ENCODE peak calls at places on chromosomes 16 and 17, in five cellular contexts. One of them, this sample, is unnamed.

GRCh38 chr17:73468221-73468620 is 156.4 kb upstream of the CDC42EP4 start:
- DNase-seq in tibial artery: no peak
- DNase-seq in body of pancreas: no peak
- DNase-seq in choroid plexus epithelial cell: no peak
- DNase-seq in neural progenitor cell: no peak
- DNase-seq in this sample: no peak

GRCh38 chr17:62757518-62757951 is 50.6 kb downstream of the MARCHF10 start:
- DNase-seq in neural progenitor cell: no peak
- DNase-seq in body of pancreas: no peak
- DNase-seq in tibial artery: no peak
- DNase-seq in choroid plexus epithelial cell: no peak
- DNase-seq in this sample: no peak

GRCh38 chr16:59192551-59193199 is 458.6 kb upstream of the GOT2 start:
- DNase-seq in body of pancreas: no peak
- DNase-seq in neural progenitor cell: peak
- DNase-seq in tibial artery: no peak
- DNase-seq in choroid plexus epithelial cell: peak
- DNase-seq in this sample: no peak

GRCh38 chr17:38798614-38799500 is 499 bp downstream of the PIP4K2B start:
- DNase-seq in neural progenitor cell: peak
- DNase-seq in tibial artery: peak
- DNase-seq in choroid plexus epithelial cell: peak
- DNase-seq in body of pancreas: peak
- DNase-seq in this sample: peak

GRCh38 chr17:43917348-43918025 is 10.2 kb upstream of the MPP2 start:
- DNase-seq in neural progenitor cell: peak
- DNase-seq in tibial artery: no peak
- DNase-seq in body of pancreas: peak
- DNase-seq in choroid plexus epithelial cell: peak
- DNase-seq in this sample: no peak

GRCh38 chr16:35743101-35743692 is 2283.8 kb downstream of the TP53TG3F start:
- DNase-seq in body of pancreas: no peak
- DNase-seq in neural progenitor cell: no peak
- DNase-seq in tibial artery: no peak
- DNase-seq in choroid plexus epithelial cell: no peak
- DNase-seq in this sample: peak

GRCh38 chr17:48530208-48530886 is 464 bp downstream of the HOXB1 start:
- DNase-seq in choroid plexus epithelial cell: no peak
- DNase-seq in tibial artery: no peak
- DNase-seq in neural progenitor cell: no peak
- DNase-seq in body of pancreas: no peak
- DNase-seq in this sample: peak

GRCh38 chr16:3106205-3106928 is 6.0 kb upstream of the ZNF205 start:
- DNase-seq in body of pancreas: peak
- DNase-seq in tibial artery: peak
- DNase-seq in choroid plexus epithelial cell: peak
- DNase-seq in neural progenitor cell: peak
- DNase-seq in this sample: peak

GRCh38 chr16:4454618-4455017 is 19.8 kb downstream of the NMRAL1 start:
- DNase-seq in neural progenitor cell: peak
- DNase-seq in body of pancreas: no peak
- DNase-seq in choroid plexus epithelial cell: no peak
- DNase-seq in tibial artery: no peak
- DNase-seq in this sample: no peak

GRCh38 chr16:57941016-57941656 is 29.8 kb downstream of the CNGB1 start:
- DNase-seq in tibial artery: no peak
- DNase-seq in body of pancreas: peak
- DNase-seq in choroid plexus epithelial cell: no peak
- DNase-seq in neural progenitor cell: no peak
- DNase-seq in this sample: no peak

GRCh38 chr17:79993390-79994221 is 42.1 kb downstream of the TBC1D16 start:
- DNase-seq in choroid plexus epithelial cell: peak
- DNase-seq in body of pancreas: peak
- DNase-seq in tibial artery: peak
- DNase-seq in neural progenitor cell: peak
- DNase-seq in this sample: no peak

GRCh38 chr17:13140750-13141149 is 122.9 kb upstream of the ELAC2 start:
- DNase-seq in neural progenitor cell: peak
- DNase-seq in body of pancreas: no peak
- DNase-seq in tibial artery: no peak
- DNase-seq in choroid plexus epithelial cell: peak
- DNase-seq in this sample: no peak

GRCh38 chr16:83929811-83930555 is 23.1 kb upstream of the OSGIN1 start:
- DNase-seq in tibial artery: no peak
- DNase-seq in choroid plexus epithelial cell: no peak
- DNase-seq in body of pancreas: no peak
- DNase-seq in neural progenitor cell: no peak
- DNase-seq in this sample: no peak

GRCh38 chr16:397135-397661 is at the start of gene NME4:
- DNase-seq in tibial artery: no peak
- DNase-seq in neural progenitor cell: peak
- DNase-seq in choroid plexus epithelial cell: peak
- DNase-seq in body of pancreas: no peak
- DNase-seq in this sample: peak

GRCh38 chr17:79785017-79785899 is 7.3 kb downstream of the CBX2 start:
- DNase-seq in choroid plexus epithelial cell: no peak
- DNase-seq in neural progenitor cell: no peak
- DNase-seq in tibial artery: no peak
- DNase-seq in body of pancreas: no peak
- DNase-seq in this sample: no peak

GRCh38 chr17:39194985-39195524 is 2.4 kb downstream of the CACNB1 start:
- DNase-seq in choroid plexus epithelial cell: no peak
- DNase-seq in neural progenitor cell: peak
- DNase-seq in body of pancreas: no peak
- DNase-seq in tibial artery: peak
- DNase-seq in this sample: no peak

GRCh38 chr16:89395150-89396142 is 94.9 kb downstream of the ANKRD11 start:
- DNase-seq in neural progenitor cell: peak
- DNase-seq in tibial artery: peak
- DNase-seq in choroid plexus epithelial cell: peak
- DNase-seq in body of pancreas: peak
- DNase-seq in this sample: no peak

GRCh38 chr16:57536306-57537193 is at the start of gene CCDC102A:
- DNase-seq in tibial artery: peak
- DNase-seq in choroid plexus epithelial cell: no peak
- DNase-seq in neural progenitor cell: peak
- DNase-seq in body of pancreas: no peak
- DNase-seq in this sample: peak

GRCh38 chr17:35117984-35118383 is 1.7 kb downstream of the RAD51D start:
- DNase-seq in body of pancreas: no peak
- DNase-seq in tibial artery: no peak
- DNase-seq in neural progenitor cell: no peak
- DNase-seq in choroid plexus epithelial cell: peak
- DNase-seq in this sample: no peak

GRCh38 chr16:9183682-9184353 is 92.4 kb downstream of the HAPSTR1 start:
- DNase-seq in choroid plexus epithelial cell: no peak
- DNase-seq in tibial artery: no peak
- DNase-seq in neural progenitor cell: no peak
- DNase-seq in body of pancreas: no peak
- DNase-seq in this sample: no peak

GRCh38 chr16:8928467-8928957 is 35.2 kb downstream of the USP7 start:
- DNase-seq in body of pancreas: peak
- DNase-seq in choroid plexus epithelial cell: peak
- DNase-seq in neural progenitor cell: no peak
- DNase-seq in tibial artery: no peak
- DNase-seq in this sample: no peak

GRCh38 chr16:69483611-69484010 is 59.2 kb downstream of the CYB5B start:
- DNase-seq in body of pancreas: no peak
- DNase-seq in neural progenitor cell: peak
- DNase-seq in tibial artery: no peak
- DNase-seq in choroid plexus epithelial cell: no peak
- DNase-seq in this sample: no peak

GRCh38 chr16:69479806-69480205 is 55.4 kb downstream of the CYB5B start:
- DNase-seq in neural progenitor cell: no peak
- DNase-seq in choroid plexus epithelial cell: no peak
- DNase-seq in tibial artery: no peak
- DNase-seq in body of pancreas: no peak
- DNase-seq in this sample: no peak

GRCh38 chr16:69481901-69482341 is 57.5 kb downstream of the CYB5B start:
- DNase-seq in neural progenitor cell: no peak
- DNase-seq in tibial artery: peak
- DNase-seq in body of pancreas: peak
- DNase-seq in choroid plexus epithelial cell: peak
- DNase-seq in this sample: no peak

GRCh38 chr16:69485361-69485760 is 60.9 kb downstream of the CYB5B start:
- DNase-seq in neural progenitor cell: no peak
- DNase-seq in choroid plexus epithelial cell: no peak
- DNase-seq in body of pancreas: no peak
- DNase-seq in tibial artery: no peak
- DNase-seq in this sample: no peak

DNA sequence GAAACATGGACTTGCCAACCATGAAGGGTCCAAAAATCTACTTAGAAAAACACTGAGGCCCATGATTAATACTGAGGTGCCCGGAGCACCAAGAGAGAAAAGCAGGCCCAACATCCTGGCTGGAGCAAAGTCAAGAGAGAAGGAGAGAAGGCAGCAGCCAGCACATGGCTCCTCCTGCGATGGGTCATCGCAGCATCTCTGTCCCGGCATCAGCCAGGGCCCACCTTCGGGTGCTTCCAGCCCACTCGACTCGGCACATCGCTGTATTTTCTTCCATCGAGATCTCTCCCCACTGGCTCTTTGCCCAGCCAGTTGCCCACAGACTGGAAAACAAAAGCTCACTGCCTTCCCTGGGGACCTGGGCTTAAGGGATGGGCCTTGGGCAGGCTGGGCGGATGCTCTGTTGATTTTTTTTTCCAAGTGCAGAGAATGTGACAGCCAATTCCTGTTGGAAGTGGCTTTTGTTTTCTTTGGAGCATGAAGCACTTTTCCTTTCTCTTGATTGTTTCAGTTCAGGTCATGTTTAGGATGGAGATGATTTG is 58.1 kb downstream of the CYB5B start:
- DNase-seq in body of pancreas: peak
- DNase-seq in tibial artery: peak
- DNase-seq in neural progenitor cell: peak
- DNase-seq in choroid plexus epithelial cell: peak
- DNase-seq in this sample: peak
- TF ChIP-seq CTCF in body of pancreas: no peak
- TF ChIP-seq CTCF in tibial artery: no peak
- TF ChIP-seq CTCF in neural progenitor cell: no peak
- TF ChIP-seq CTCF in choroid plexus epithelial cell: no peak
- TF ChIP-seq CTCF in this sample: no peak

GRCh38 chr16:87734644-87735043 is 31.1 kb downstream of the KLHDC4 start:
- DNase-seq in body of pancreas: no peak
- DNase-seq in neural progenitor cell: no peak
- DNase-seq in tibial artery: no peak
- DNase-seq in choroid plexus epithelial cell: no peak
- DNase-seq in this sample: no peak

GRCh38 chr16:87736003-87736382 is 29.8 kb downstream of the KLHDC4 start:
- DNase-seq in choroid plexus epithelial cell: no peak
- DNase-seq in tibial artery: no peak
- DNase-seq in body of pancreas: no peak
- DNase-seq in neural progenitor cell: no peak
- DNase-seq in this sample: no peak

GRCh38 chr16:87733190-87733589 is 32.6 kb downstream of the KLHDC4 start:
- DNase-seq in choroid plexus epithelial cell: no peak
- DNase-seq in body of pancreas: no peak
- DNase-seq in neural progenitor cell: no peak
- DNase-seq in tibial artery: no peak
- DNase-seq in this sample: no peak

GRCh38 chr16:87731607-87732006 is 34.2 kb downstream of the KLHDC4 start:
- DNase-seq in neural progenitor cell: no peak
- DNase-seq in choroid plexus epithelial cell: no peak
- DNase-seq in tibial artery: no peak
- DNase-seq in body of pancreas: no peak
- DNase-seq in this sample: no peak

DNA sequence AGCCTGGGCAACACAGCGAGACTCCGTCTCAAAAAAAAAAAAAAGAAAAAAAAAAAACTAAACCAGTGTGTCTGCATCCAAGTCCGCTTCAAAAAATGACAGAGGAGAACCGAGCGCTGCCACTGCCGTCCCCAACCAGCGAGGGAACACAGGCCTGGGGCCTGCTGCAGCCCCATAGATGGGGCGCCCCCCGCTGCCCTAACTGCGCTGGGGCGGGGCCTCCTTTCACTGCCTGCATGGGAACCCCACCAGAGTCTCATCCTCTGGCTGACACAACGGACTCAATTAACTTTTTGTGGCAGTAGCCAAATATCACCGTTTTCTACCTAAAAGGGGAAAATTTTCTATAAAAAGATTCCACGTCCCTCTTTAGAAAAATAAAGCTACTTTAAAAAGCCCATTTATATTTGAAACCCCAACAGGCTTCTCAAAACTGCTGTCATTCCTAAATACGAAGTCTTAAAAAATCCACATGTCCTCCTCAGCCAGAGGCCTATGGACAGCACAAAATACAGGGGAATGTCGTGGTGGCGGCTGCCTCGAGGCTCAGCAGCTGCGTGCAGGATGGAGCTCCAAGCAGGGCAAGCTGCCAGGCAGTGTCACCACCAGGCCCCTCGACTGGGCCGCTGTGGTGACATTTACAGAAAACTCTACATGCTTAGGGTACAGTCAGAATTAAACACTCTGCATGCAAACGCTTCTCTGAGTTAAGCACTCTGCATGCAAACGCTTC is 30.4 kb downstream of the KLHDC4 start:
- DNase-seq in body of pancreas: no peak
- DNase-seq in neural progenitor cell: no peak
- DNase-seq in choroid plexus epithelial cell: no peak
- DNase-seq in tibial artery: no peak
- DNase-seq in this sample: no peak
- TF ChIP-seq CTCF in body of pancreas: no peak
- TF ChIP-seq CTCF in neural progenitor cell: no peak
- TF ChIP-seq CTCF in choroid plexus epithelial cell: no peak
- TF ChIP-seq CTCF in tibial artery: no peak
- TF ChIP-seq CTCF in this sample: no peak

GRCh38 chr16:12133738-12134137 is 157.2 kb downstream of the SNX29 start:
- DNase-seq in body of pancreas: no peak
- DNase-seq in choroid plexus epithelial cell: no peak
- DNase-seq in neural progenitor cell: no peak
- DNase-seq in tibial artery: no peak
- DNase-seq in this sample: no peak
- TF ChIP-seq CTCF in body of pancreas: no peak
- TF ChIP-seq CTCF in choroid plexus epithelial cell: no peak
- TF ChIP-seq CTCF in neural progenitor cell: no peak
- TF ChIP-seq CTCF in tibial artery: no peak
- TF ChIP-seq CTCF in this sample: no peak

DNA sequence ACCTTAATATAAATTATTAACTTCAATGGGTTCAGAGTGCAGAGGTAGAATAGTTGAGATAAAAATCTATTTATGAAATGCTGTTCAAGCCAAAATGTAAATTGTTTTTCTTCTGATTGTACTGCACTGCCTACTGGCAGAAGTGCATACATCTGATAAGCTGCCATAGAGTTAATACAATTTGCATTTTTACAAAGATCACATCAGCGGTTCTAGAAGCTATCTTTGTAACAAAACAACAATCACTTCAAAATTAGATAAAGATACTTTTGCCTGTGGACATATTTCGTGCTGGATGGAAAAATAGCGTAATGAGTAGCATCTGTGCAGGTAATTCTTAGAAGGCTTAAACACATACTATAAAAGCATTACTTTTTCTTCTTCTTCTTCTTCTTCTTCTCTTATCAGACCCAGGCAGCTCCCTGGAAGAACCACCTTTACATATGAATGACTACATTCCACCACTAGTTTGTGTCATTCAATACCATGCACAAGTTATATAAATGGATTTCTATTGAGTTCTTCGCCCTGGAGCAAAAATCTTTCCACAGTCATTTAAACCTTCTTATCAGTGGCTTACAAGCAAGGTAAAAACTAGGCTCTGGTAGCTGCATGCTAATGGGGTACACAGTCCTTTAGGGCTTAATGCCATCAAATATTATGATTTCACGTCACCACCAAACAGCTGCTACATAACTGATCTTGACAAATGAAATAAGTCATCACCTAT is 47.0 kb downstream of the SYNRG start:
- DNase-seq in body of pancreas: no peak
- DNase-seq in neural progenitor cell: no peak
- DNase-seq in tibial artery: no peak
- DNase-seq in choroid plexus epithelial cell: no peak
- DNase-seq in this sample: no peak
- TF ChIP-seq CTCF in body of pancreas: no peak
- TF ChIP-seq CTCF in neural progenitor cell: no peak
- TF ChIP-seq CTCF in tibial artery: no peak
- TF ChIP-seq CTCF in choroid plexus epithelial cell: no peak
- TF ChIP-seq CTCF in this sample: no peak

This sample was measured in osteocyte.